ENCODE peak calls at places on chromosomes 4 and X, in seven cellular contexts. W, C, X, Y, A, H and U are unnamed samples. For H3K4me1, the result is how much of the 10 kb centered on the place peaks cover.

GRCh38 chrX:49727847-49728246 is 32.1 kb upstream of the PAGE1 start:
- DNase-seq in W (no peak), C (no peak), X (no peak), Y (no peak), A (no peak), H (no peak), U (no peak)

GRCh38 chr4:169103966-169104412 is 93.9 kb upstream of the CBR4 start:
- DNase-seq in W (no peak), C (peak), X (peak), Y (no peak), A (peak), H (no peak), U (no peak)

GRCh38 chr4:42364654-42365053 is 32.6 kb upstream of the SHISA3 start:
- DNase-seq in W (no peak), C (no peak), X (no peak), Y (no peak), A (no peak), H (no peak), U (no peak)

GRCh38 chr4:155787113-155787710 is 28.4 kb downstream of the GUCY1B1 start:
- DNase-seq in W (no peak), C (no peak), X (peak), Y (peak), A (peak), H (peak), U (no peak)

GRCh38 chrX:10447577-10448214 is 172.7 kb downstream of the MID1 start:
- DNase-seq in W (no peak), C (no peak), X (no peak), Y (peak), A (peak), H (peak), U (no peak)

GRCh38 chr4:59936566-59936965 is 1263.6 kb upstream of the ADGRL3 start:
- DNase-seq in W (no peak), C (no peak), X (no peak), Y (no peak), A (no peak), H (no peak), U (no peak)

GRCh38 chr4:65510976-65511375 is 159.3 kb downstream of the EPHA5 start:
- DNase-seq in W (no peak), C (no peak), X (no peak), Y (peak), A (peak), H (peak), U (no peak)

GRCh38 chr4:16001484-16001858 is 38.5 kb upstream of the FGFBP2 start:
- DNase-seq in W (peak), C (peak), X (peak), Y (peak), A (peak), H (peak), U (no peak)

GRCh38 chrX:118802857-118803256 is 20.8 kb upstream of the ZCCHC12 start:
- DNase-seq in W (no peak), C (no peak), X (no peak), Y (peak), A (no peak), H (peak), U (no peak)

GRCh38 chr4:123924536-123924935 is 527.9 kb downstream of the SPRY1 start:
- DNase-seq in W (no peak), C (no peak), X (no peak), Y (no peak), A (peak), H (peak), U (no peak)

GRCh38 chrX:7638053-7638452 is 204.9 kb upstream of the VCX start:
- DNase-seq in W (no peak), C (no peak), X (no peak), Y (no peak), A (no peak), H (no peak), U (no peak)

GRCh38 chr4:186624951-186625350 is 69.6 kb upstream of the MTNR1A start:
- DNase-seq in W (no peak), C (no peak), X (no peak), Y (peak), A (no peak), H (peak), U (no peak)

GRCh38 chr4:26285272-26285671 is 35.5 kb upstream of the RBPJ start:
- DNase-seq in W (no peak), C (no peak), X (no peak), Y (no peak), A (no peak), H (no peak), U (no peak)

GRCh38 chr4:26288308-26288982 is 32.4 kb upstream of the RBPJ start:
- DNase-seq in W (no peak), C (no peak), X (no peak), Y (peak), A (no peak), H (peak), U (no peak)

GRCh38 chr4:26289421-26289820 is 31.4 kb upstream of the RBPJ start:
- DNase-seq in W (no peak), C (no peak), X (no peak), Y (no peak), A (peak), H (no peak), U (no peak)

GRCh38 chr4:26290276-26290675 is 30.5 kb upstream of the RBPJ start:
- DNase-seq in W (no peak), C (no peak), X (no peak), Y (no peak), A (no peak), H (no peak), U (no peak)

DNA sequence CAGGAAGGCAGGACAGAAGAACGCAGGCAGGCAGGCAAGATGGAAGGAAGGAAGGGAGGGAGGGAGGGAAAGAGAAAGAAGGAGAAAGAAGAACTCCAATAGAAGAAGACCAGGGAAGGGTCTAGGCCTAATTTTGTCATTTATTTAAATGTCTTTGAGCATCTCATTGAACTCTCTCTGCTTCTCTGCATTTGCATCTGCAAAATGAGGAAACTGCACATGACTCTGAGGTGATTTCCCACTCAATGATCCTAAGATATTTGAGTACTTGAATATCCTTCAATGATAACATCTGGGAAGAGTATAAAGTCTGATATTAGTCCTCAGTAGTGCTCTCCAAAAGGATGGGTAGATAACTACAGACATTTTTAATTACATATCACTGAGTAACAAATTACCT is 33.1 kb upstream of the RBPJ start:
- DNase-seq in W (no peak), C (no peak), X (no peak), Y (no peak), A (no peak), H (no peak), U (no peak)
- H3K4me1 ChIP-seq in W (under half), C (under half), X (under half), Y (under half), A (under half), H (under half), U (under half)

GRCh38 chr4:2937986-2938385 is 25.2 kb downstream of the NOP14 start:
- DNase-seq in W (no peak), C (no peak), X (no peak), Y (no peak), A (no peak), H (no peak), U (no peak)
- H3K9ac ChIP-seq in W (no peak), C (no peak), X (no peak), Y (no peak), A (peak), H (no peak), U (no peak)

GRCh38 chr4:30821275-30821674 is 101.1 kb downstream of the PCDH7 start:
- DNase-seq in W (no peak), C (no peak), X (no peak), Y (no peak), A (no peak), H (no peak), U (no peak)
- H3K4me1 ChIP-seq in W (under half), C (under half), X (under half), Y (under half), A (under half), H (under half), U (under half)

DNA sequence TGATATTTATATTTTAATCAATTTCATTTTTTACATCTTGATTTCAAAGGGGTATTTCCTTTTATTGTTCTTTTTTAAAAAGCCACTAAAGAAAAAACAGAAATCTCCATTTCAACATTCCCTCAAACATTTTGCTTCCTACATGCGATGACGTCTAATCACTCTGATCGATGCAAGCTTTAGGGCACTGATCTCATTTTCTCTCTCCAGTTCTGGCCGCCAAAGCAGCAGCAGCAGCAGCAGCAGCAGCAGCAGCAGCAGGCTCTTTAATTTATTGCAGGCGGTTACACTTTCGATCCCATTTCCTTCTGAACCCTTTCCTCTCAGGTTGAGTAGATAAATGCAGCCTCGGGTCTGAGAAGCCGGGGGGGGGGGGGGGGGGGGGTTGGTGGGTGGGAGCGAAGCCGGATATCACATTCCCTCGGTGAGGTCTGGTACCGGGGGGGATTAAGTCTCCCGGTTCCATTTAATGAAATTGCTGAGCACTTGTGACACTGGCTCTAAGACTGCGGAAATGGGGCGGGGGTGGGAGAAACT is 3.4 kb upstream of the PCDH7 start:
- DNase-seq in W (peak), C (no peak), X (no peak), Y (peak), A (peak), H (peak), U (no peak)
- H3K9ac ChIP-seq in W (no peak), C (no peak), X (peak), Y (no peak), A (peak), H (no peak), U (no peak)

GRCh38 chr4:128322986-128323385 is 35.4 kb upstream of the PGRMC2 start:
- DNase-seq in W (no peak), C (no peak), X (peak), Y (peak), A (peak), H (peak), U (no peak)

GRCh38 chr4:128329638-128330037 is 42.0 kb upstream of the PGRMC2 start:
- DNase-seq in W (no peak), C (no peak), X (no peak), Y (no peak), A (no peak), H (no peak), U (no peak)

GRCh38 chr4:128323401-128323800 is 35.8 kb upstream of the PGRMC2 start:
- DNase-seq in W (no peak), C (no peak), X (no peak), Y (no peak), A (peak), H (no peak), U (no peak)

GRCh38 chr4:128332086-128332485 is 44.5 kb upstream of the PGRMC2 start:
- DNase-seq in W (no peak), C (no peak), X (no peak), Y (peak), A (no peak), H (peak), U (no peak)

GRCh38 chr4:128328106-128328505 is 40.5 kb upstream of the PGRMC2 start:
- DNase-seq in W (no peak), C (no peak), X (no peak), Y (no peak), A (no peak), H (no peak), U (no peak)
- H3K4me1 ChIP-seq in W (under half), C (under half), X (under half), Y (under half), A (under half), H (under half), U (under half)

GRCh38 chrX:154015581-154016264 is 4.0 kb downstream of the IRAK1 start:
- DNase-seq in W (no peak), C (no peak), X (no peak), Y (no peak), A (no peak), H (no peak), U (peak)
- H3K9ac ChIP-seq in W (no peak), C (no peak), X (no peak), Y (no peak), A (no peak), H (no peak), U (no peak)

GRCh38 chr4:173287486-173287885 is 46.7 kb downstream of the HMGB2 start:
- DNase-seq in W (no peak), C (no peak), X (no peak), Y (no peak), A (no peak), H (no peak), U (no peak)

GRCh38 chr4:173288698-173289350 is 45.3 kb downstream of the HMGB2 start:
- DNase-seq in W (no peak), C (no peak), X (no peak), Y (no peak), A (peak), H (peak), U (no peak)

GRCh38 chr4:173293663-173294062 is 40.5 kb downstream of the HMGB2 start:
- DNase-seq in W (no peak), C (no peak), X (no peak), Y (no peak), A (peak), H (no peak), U (no peak)

GRCh38 chr4:173288296-173288695 is 45.9 kb downstream of the HMGB2 start:
- DNase-seq in W (peak), C (peak), X (peak), Y (peak), A (peak), H (peak), U (no peak)

DNA sequence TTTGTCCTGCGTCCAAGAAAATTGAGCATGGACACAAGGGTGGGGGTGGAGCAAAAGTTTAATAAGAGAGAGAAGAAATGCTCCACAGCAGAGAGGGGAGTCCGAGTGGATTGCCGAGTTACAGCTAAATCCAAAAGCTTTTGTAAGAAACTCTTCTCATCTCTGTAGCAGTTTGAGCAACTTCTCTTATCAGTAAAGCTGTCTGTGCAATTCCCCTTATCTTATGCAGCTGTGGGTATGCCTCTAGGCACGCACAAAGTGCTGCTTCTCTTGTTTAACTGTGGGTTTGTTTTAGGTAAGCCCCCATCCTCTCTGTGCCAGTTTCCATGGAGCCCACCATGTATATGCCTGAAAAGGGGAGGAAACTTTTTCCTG is 44.8 kb downstream of the HMGB2 start:
- DNase-seq in W (no peak), C (no peak), X (no peak), Y (peak), A (no peak), H (no peak), U (no peak)
- H3K4me1 ChIP-seq in W (under half), C (under half), X (under half), Y (under half), A (under half), H (under half), U (under half)

DNA sequence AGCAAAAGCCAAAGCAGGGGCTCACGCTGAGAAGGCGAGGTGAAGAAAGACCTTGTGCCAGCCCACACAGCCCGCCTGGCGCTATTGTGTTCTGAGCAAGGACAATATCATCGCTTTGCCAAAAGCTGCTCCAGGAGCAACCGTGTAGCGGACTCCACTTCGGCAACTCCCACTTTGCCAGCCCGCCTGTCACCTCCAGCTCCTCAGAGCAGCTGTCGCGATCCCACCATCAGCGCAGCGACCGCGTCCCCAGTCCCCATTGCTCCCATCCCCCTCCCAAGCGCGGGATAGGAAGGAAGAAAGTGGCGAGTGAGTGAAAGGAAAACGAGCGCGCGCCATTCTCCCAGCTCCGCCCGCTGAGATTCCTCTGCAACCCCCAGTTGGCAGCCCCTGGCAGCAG is 759 bp downstream of the ZC4H2 start:
- DNase-seq in W (peak), C (peak), X (peak), Y (peak), A (peak), H (peak), U (peak)
- H3K9ac ChIP-seq in W (peak), C (peak), X (peak), Y (peak), A (peak), H (peak), U (peak)